ENCODE peak calls at places on chromosomes 11 and 22, in seven cellular contexts. One of them, this sample, is unnamed.

GRCh38 chr22:50308597-50308935 is 1.1 kb upstream of the PLXNB2 start:
- DNase-seq in A549: peak
- DNase-seq in ovary: peak
- DNase-seq in right lobe of liver: peak
- DNase-seq in uterus: peak
- DNase-seq in IMR-90: peak
- DNase-seq in Peyer's patch: no peak
- DNase-seq in this sample: no peak

GRCh38 chr11:73384871-73385692 is 8.9 kb downstream of the RELT start:
- DNase-seq in Peyer's patch: no peak
- DNase-seq in right lobe of liver: peak
- DNase-seq in uterus: no peak
- DNase-seq in ovary: no peak
- DNase-seq in IMR-90: no peak
- DNase-seq in A549: no peak
- DNase-seq in this sample: peak

GRCh38 chr11:46009647-46010046 is 87.2 kb downstream of the LARGE2 start:
- DNase-seq in ovary: no peak
- DNase-seq in uterus: no peak
- DNase-seq in right lobe of liver: no peak
- DNase-seq in IMR-90: no peak
- DNase-seq in Peyer's patch: no peak
- DNase-seq in A549: no peak
- DNase-seq in this sample: no peak

GRCh38 chr11:30917859-30918478 is 331.8 kb upstream of the MPPED2 start:
- DNase-seq in A549: peak
- DNase-seq in IMR-90: peak
- DNase-seq in Peyer's patch: no peak
- DNase-seq in ovary: no peak
- DNase-seq in right lobe of liver: no peak
- DNase-seq in uterus: no peak
- DNase-seq in this sample: no peak

GRCh38 chr22:18044548-18045271 is 20.3 kb upstream of the MICAL3 start:
- DNase-seq in ovary: peak
- DNase-seq in A549: no peak
- DNase-seq in IMR-90: peak
- DNase-seq in right lobe of liver: peak
- DNase-seq in uterus: peak
- DNase-seq in Peyer's patch: peak
- DNase-seq in this sample: no peak

GRCh38 chr22:27196483-27196882 is 539.1 kb downstream of the MIAT start:
- DNase-seq in ovary: no peak
- DNase-seq in right lobe of liver: no peak
- DNase-seq in uterus: no peak
- DNase-seq in A549: no peak
- DNase-seq in Peyer's patch: no peak
- DNase-seq in IMR-90: no peak
- DNase-seq in this sample: no peak

GRCh38 chr11:108501396-108501795 is 3.2 kb upstream of the POGLUT3 start:
- DNase-seq in A549: no peak
- DNase-seq in right lobe of liver: no peak
- DNase-seq in uterus: no peak
- DNase-seq in IMR-90: peak
- DNase-seq in Peyer's patch: no peak
- DNase-seq in ovary: no peak
- DNase-seq in this sample: no peak

GRCh38 chr11:70384486-70385152 is 13.7 kb upstream of the CTTN start:
- DNase-seq in Peyer's patch: no peak
- DNase-seq in IMR-90: no peak
- DNase-seq in A549: no peak
- DNase-seq in right lobe of liver: no peak
- DNase-seq in ovary: no peak
- DNase-seq in uterus: no peak
- DNase-seq in this sample: no peak

GRCh38 chr11:34809191-34810106 is 106.7 kb downstream of the APIP start:
- DNase-seq in A549: no peak
- DNase-seq in IMR-90: peak
- DNase-seq in uterus: no peak
- DNase-seq in right lobe of liver: no peak
- DNase-seq in Peyer's patch: no peak
- DNase-seq in ovary: no peak
- DNase-seq in this sample: no peak

GRCh38 chr11:69009441-69010211 is 3.4 kb downstream of the MRGPRF start:
- DNase-seq in IMR-90: no peak
- DNase-seq in ovary: peak
- DNase-seq in uterus: peak
- DNase-seq in Peyer's patch: peak
- DNase-seq in A549: peak
- DNase-seq in right lobe of liver: no peak
- DNase-seq in this sample: no peak

GRCh38 chr11:66467756-66468155 is 1.1 kb downstream of the PELI3 start:
- DNase-seq in uterus: no peak
- DNase-seq in right lobe of liver: no peak
- DNase-seq in A549: no peak
- DNase-seq in ovary: peak
- DNase-seq in IMR-90: no peak
- DNase-seq in Peyer's patch: no peak
- DNase-seq in this sample: no peak

GRCh38 chr11:3197878-3198528 is 20.6 kb downstream of the MRGPRG start:
- DNase-seq in Peyer's patch: no peak
- DNase-seq in right lobe of liver: no peak
- DNase-seq in IMR-90: no peak
- DNase-seq in ovary: no peak
- DNase-seq in uterus: no peak
- DNase-seq in A549: no peak
- DNase-seq in this sample: no peak

GRCh38 chr22:48837341-48837935 is 990.2 kb downstream of the BRD1 start:
- DNase-seq in A549: no peak
- DNase-seq in Peyer's patch: no peak
- DNase-seq in uterus: no peak
- DNase-seq in IMR-90: no peak
- DNase-seq in right lobe of liver: no peak
- DNase-seq in ovary: no peak
- DNase-seq in this sample: no peak

GRCh38 chr11:30196400-30197206 is 34.2 kb upstream of the FSHB start:
- DNase-seq in right lobe of liver: peak
- DNase-seq in Peyer's patch: no peak
- DNase-seq in A549: peak
- DNase-seq in uterus: peak
- DNase-seq in IMR-90: peak
- DNase-seq in ovary: peak
- DNase-seq in this sample: no peak

GRCh38 chr22:48223488-48224190 is 1461.2 kb downstream of the TBC1D22A start:
- DNase-seq in uterus: no peak
- DNase-seq in IMR-90: no peak
- DNase-seq in A549: no peak
- DNase-seq in ovary: no peak
- DNase-seq in Peyer's patch: no peak
- DNase-seq in right lobe of liver: no peak
- DNase-seq in this sample: no peak

GRCh38 chr11:16820324-16821092 is 82.1 kb downstream of the C11orf58 start:
- DNase-seq in Peyer's patch: peak
- DNase-seq in A549: peak
- DNase-seq in IMR-90: peak
- DNase-seq in ovary: peak
- DNase-seq in uterus: peak
- DNase-seq in right lobe of liver: peak
- DNase-seq in this sample: peak

GRCh38 chr22:32080904-32081303 is 37.8 kb downstream of the SLC5A1 start:
- DNase-seq in ovary: no peak
- DNase-seq in right lobe of liver: no peak
- DNase-seq in IMR-90: peak
- DNase-seq in A549: peak
- DNase-seq in uterus: no peak
- DNase-seq in Peyer's patch: no peak
- DNase-seq in this sample: no peak

GRCh38 chr11:131670876-131671275 is 300.5 kb downstream of the NTM start:
- DNase-seq in Peyer's patch: no peak
- DNase-seq in right lobe of liver: no peak
- DNase-seq in ovary: no peak
- DNase-seq in IMR-90: no peak
- DNase-seq in A549: no peak
- DNase-seq in uterus: no peak
- DNase-seq in this sample: no peak

GRCh38 chr11:2681408-2682145 is 18.2 kb downstream of the KCNQ1OT1 start:
- DNase-seq in A549: no peak
- DNase-seq in ovary: no peak
- DNase-seq in uterus: no peak
- DNase-seq in IMR-90: no peak
- DNase-seq in Peyer's patch: peak
- DNase-seq in right lobe of liver: no peak
- DNase-seq in this sample: no peak

GRCh38 chr22:36692280-36692679 is 11.3 kb downstream of the CACNG2 start:
- DNase-seq in A549: no peak
- DNase-seq in Peyer's patch: no peak
- DNase-seq in uterus: no peak
- DNase-seq in IMR-90: no peak
- DNase-seq in ovary: no peak
- DNase-seq in right lobe of liver: no peak
- DNase-seq in this sample: no peak

GRCh38 chr11:134861490-134862107 is 449.6 kb upstream of the B3GAT1 start:
- DNase-seq in uterus: no peak
- DNase-seq in IMR-90: no peak
- DNase-seq in ovary: no peak
- DNase-seq in Peyer's patch: no peak
- DNase-seq in right lobe of liver: no peak
- DNase-seq in A549: no peak
- DNase-seq in this sample: no peak

GRCh38 chr22:27435839-27436581 is 365.5 kb downstream of the MN1 start:
- DNase-seq in A549: no peak
- DNase-seq in Peyer's patch: no peak
- DNase-seq in right lobe of liver: no peak
- DNase-seq in uterus: peak
- DNase-seq in ovary: peak
- DNase-seq in IMR-90: peak
- DNase-seq in this sample: no peak

GRCh38 chr11:115784796-115785521 is 280.7 kb upstream of the CADM1 start:
- DNase-seq in uterus: no peak
- DNase-seq in IMR-90: no peak
- DNase-seq in Peyer's patch: no peak
- DNase-seq in right lobe of liver: peak
- DNase-seq in A549: no peak
- DNase-seq in ovary: peak
- DNase-seq in this sample: no peak

GRCh38 chr22:45905924-45906865 is 70.8 kb downstream of the WNT7B start:
- DNase-seq in IMR-90: peak
- DNase-seq in ovary: no peak
- DNase-seq in uterus: no peak
- DNase-seq in A549: no peak
- DNase-seq in right lobe of liver: no peak
- DNase-seq in Peyer's patch: no peak
- DNase-seq in this sample: no peak

GRCh38 chr11:65378208-65378927 is 4.1 kb downstream of the SLC25A45 start:
- DNase-seq in uterus: no peak
- DNase-seq in A549: peak
- DNase-seq in IMR-90: no peak
- DNase-seq in Peyer's patch: no peak
- DNase-seq in ovary: no peak
- DNase-seq in right lobe of liver: no peak
- DNase-seq in this sample: no peak

GRCh38 chr11:33620423-33621120 is 80.1 kb downstream of the C11orf91 start:
- DNase-seq in IMR-90: peak
- DNase-seq in right lobe of liver: no peak
- DNase-seq in ovary: no peak
- DNase-seq in A549: no peak
- DNase-seq in Peyer's patch: no peak
- DNase-seq in uterus: no peak
- DNase-seq in this sample: no peak
- H3K27ac ChIP-seq in IMR-90: no peak
- H3K27ac ChIP-seq in right lobe of liver: no peak
- H3K27ac ChIP-seq in ovary: no peak
- H3K27ac ChIP-seq in A549: no peak
- H3K27ac ChIP-seq in Peyer's patch: no peak
- H3K27ac ChIP-seq in uterus: no peak
- H3K27ac ChIP-seq in this sample: no peak

GRCh38 chr11:128480066-128480465 is 107.3 kb downstream of the ETS1 start:
- DNase-seq in A549: no peak
- DNase-seq in Peyer's patch: no peak
- DNase-seq in right lobe of liver: no peak
- DNase-seq in uterus: no peak
- DNase-seq in IMR-90: no peak
- DNase-seq in ovary: no peak
- DNase-seq in this sample: no peak
- TF ChIP-seq POLR2A in A549: no peak
- TF ChIP-seq POLR2A in Peyer's patch: no peak
- TF ChIP-seq POLR2A in right lobe of liver: no peak
- TF ChIP-seq POLR2A in uterus: no peak
- TF ChIP-seq POLR2A in IMR-90: no peak
- TF ChIP-seq POLR2A in ovary: no peak
- TF ChIP-seq POLR2A in this sample: no peak

GRCh38 chr22:39558950-39559349 is 11.6 kb upstream of the CACNA1I start:
- DNase-seq in A549: no peak
- DNase-seq in Peyer's patch: no peak
- DNase-seq in uterus: no peak
- DNase-seq in IMR-90: no peak
- DNase-seq in right lobe of liver: no peak
- DNase-seq in ovary: no peak
- DNase-seq in this sample: no peak
- TF ChIP-seq CTCF in A549: no peak
- TF ChIP-seq CTCF in Peyer's patch: no peak
- TF ChIP-seq CTCF in uterus: no peak
- TF ChIP-seq CTCF in IMR-90: no peak
- TF ChIP-seq CTCF in right lobe of liver: no peak
- TF ChIP-seq CTCF in ovary: no peak
- TF ChIP-seq CTCF in this sample: no peak

GRCh38 chr11:62538470-62539237 is 8.0 kb downstream of the AHNAK start:
- DNase-seq in Peyer's patch: no peak
- DNase-seq in uterus: no peak
- DNase-seq in right lobe of liver: no peak
- DNase-seq in A549: no peak
- DNase-seq in IMR-90: no peak
- DNase-seq in ovary: no peak
- DNase-seq in this sample: no peak
- H3K27ac ChIP-seq in Peyer's patch: peak
- H3K27ac ChIP-seq in uterus: peak
- H3K27ac ChIP-seq in right lobe of liver: no peak
- H3K27ac ChIP-seq in A549: peak
- H3K27ac ChIP-seq in IMR-90: peak
- H3K27ac ChIP-seq in ovary: no peak
- H3K27ac ChIP-seq in this sample: peak

GRCh38 chr11:126061707-126062678 is 673 bp downstream of the CDON start:
- DNase-seq in right lobe of liver: peak
- DNase-seq in IMR-90: peak
- DNase-seq in uterus: peak
- DNase-seq in A549: peak
- DNase-seq in ovary: no peak
- DNase-seq in Peyer's patch: no peak
- DNase-seq in this sample: no peak

GRCh38 chr11:126060651-126061220 is 1.9 kb downstream of the CDON start:
- DNase-seq in A549: peak
- DNase-seq in uterus: no peak
- DNase-seq in right lobe of liver: no peak
- DNase-seq in ovary: no peak
- DNase-seq in Peyer's patch: no peak
- DNase-seq in IMR-90: no peak
- DNase-seq in this sample: no peak

GRCh38 chr11:126063510-126063858 is 818 bp upstream of the CDON start:
- DNase-seq in uterus: no peak
- DNase-seq in Peyer's patch: no peak
- DNase-seq in ovary: no peak
- DNase-seq in A549: no peak
- DNase-seq in right lobe of liver: peak
- DNase-seq in IMR-90: no peak
- DNase-seq in this sample: no peak

GRCh38 chr11:126059238-126059761 is 3.4 kb downstream of the CDON start:
- DNase-seq in right lobe of liver: no peak
- DNase-seq in Peyer's patch: no peak
- DNase-seq in A549: no peak
- DNase-seq in uterus: no peak
- DNase-seq in IMR-90: no peak
- DNase-seq in ovary: no peak
- DNase-seq in this sample: no peak

GRCh38 chr11:126062679-126063509 is at the start of gene CDON:
- DNase-seq in A549: peak
- DNase-seq in uterus: peak
- DNase-seq in ovary: peak
- DNase-seq in right lobe of liver: peak
- DNase-seq in Peyer's patch: peak
- DNase-seq in IMR-90: peak
- DNase-seq in this sample: peak
- TF ChIP-seq POLR2A in A549: no peak
- TF ChIP-seq POLR2A in uterus: no peak
- TF ChIP-seq POLR2A in ovary: peak
- TF ChIP-seq POLR2A in right lobe of liver: peak
- TF ChIP-seq POLR2A in Peyer's patch: peak
- TF ChIP-seq POLR2A in IMR-90: no peak
- TF ChIP-seq POLR2A in this sample: no peak